ENCODE peak calls at places on chromosome 18, in four cellular contexts. One of them, this sample, is unnamed.

GRCh38 chr18:31666055-31666454 is 18.3 kb downstream of the B4GALT6 start:
- DNase-seq in astrocyte of the spinal cord: no peak
- DNase-seq in iPS DF 19.7: no peak
- DNase-seq in mesenteric fat pad: no peak
- DNase-seq in this sample: no peak

GRCh38 chr18:75378674-75379315 is 48.7 kb downstream of the SMIM21 start:
- DNase-seq in mesenteric fat pad: no peak
- DNase-seq in iPS DF 19.7: no peak
- DNase-seq in astrocyte of the spinal cord: no peak
- DNase-seq in this sample: no peak

GRCh38 chr18:68034293-68034692 is 517.8 kb upstream of the DSEL start:
- DNase-seq in astrocyte of the spinal cord: peak; percentile 4
- DNase-seq in iPS DF 19.7: no peak
- DNase-seq in mesenteric fat pad: no peak
- DNase-seq in this sample: no peak

GRCh38 chr18:62717059-62717849 is 1.9 kb downstream of the PHLPP1 start:
- DNase-seq in astrocyte of the spinal cord: peak; percentile 50
- DNase-seq in iPS DF 19.7: no peak
- DNase-seq in mesenteric fat pad: no peak
- DNase-seq in this sample: peak; percentile 5

GRCh38 chr18:68438983-68439382 is 275.9 kb downstream of the TMX3 start:
- DNase-seq in iPS DF 19.7: peak; percentile 25
- DNase-seq in mesenteric fat pad: no peak
- DNase-seq in astrocyte of the spinal cord: no peak
- DNase-seq in this sample: no peak

GRCh38 chr18:55844373-55844772 is 256.4 kb upstream of the TCF4 start:
- DNase-seq in mesenteric fat pad: no peak
- DNase-seq in iPS DF 19.7: no peak
- DNase-seq in astrocyte of the spinal cord: no peak
- DNase-seq in this sample: no peak

GRCh38 chr18:23927821-23928746 is 86.5 kb upstream of the TTC39C start:
- DNase-seq in mesenteric fat pad: no peak
- DNase-seq in astrocyte of the spinal cord: no peak
- DNase-seq in iPS DF 19.7: no peak
- DNase-seq in this sample: no peak

GRCh38 chr18:55779711-55780590 is 192.0 kb upstream of the TCF4 start:
- DNase-seq in mesenteric fat pad: no peak
- DNase-seq in astrocyte of the spinal cord: peak; percentile 19
- DNase-seq in iPS DF 19.7: no peak
- DNase-seq in this sample: no peak

GRCh38 chr18:11176416-11176815 is 27.0 kb upstream of the PIEZO2 start:
- DNase-seq in iPS DF 19.7: no peak
- DNase-seq in astrocyte of the spinal cord: peak; percentile 38
- DNase-seq in mesenteric fat pad: no peak
- DNase-seq in this sample: no peak

GRCh38 chr18:69659142-69659651 is 258.5 kb downstream of the DOK6 start:
- DNase-seq in iPS DF 19.7: no peak
- DNase-seq in astrocyte of the spinal cord: no peak
- DNase-seq in mesenteric fat pad: no peak
- DNase-seq in this sample: no peak

GRCh38 chr18:13471971-13472628 is 253.5 kb downstream of the LDLRAD4 start:
- DNase-seq in astrocyte of the spinal cord: no peak
- DNase-seq in mesenteric fat pad: no peak
- DNase-seq in iPS DF 19.7: no peak
- DNase-seq in this sample: no peak

GRCh38 chr18:28065031-28065792 is 111.7 kb downstream of the CDH2 start:
- DNase-seq in astrocyte of the spinal cord: peak; percentile 92
- DNase-seq in iPS DF 19.7: peak; percentile 17
- DNase-seq in mesenteric fat pad: no peak
- DNase-seq in this sample: no peak

GRCh38 chr18:48949606-48950535 is 894 bp downstream of the SMAD7 start:
- DNase-seq in iPS DF 19.7: no peak
- DNase-seq in mesenteric fat pad: no peak
- DNase-seq in astrocyte of the spinal cord: peak; percentile 53
- DNase-seq in this sample: no peak

GRCh38 chr18:68607852-68608251 is 107.1 kb downstream of the TMX3 start:
- DNase-seq in astrocyte of the spinal cord: no peak
- DNase-seq in mesenteric fat pad: no peak
- DNase-seq in iPS DF 19.7: no peak
- DNase-seq in this sample: no peak

GRCh38 chr18:50057009-50057408 is 137.9 kb downstream of the MYO5B start:
- DNase-seq in iPS DF 19.7: no peak
- DNase-seq in mesenteric fat pad: no peak
- DNase-seq in astrocyte of the spinal cord: no peak
- DNase-seq in this sample: no peak

GRCh38 chr18:59902180-59902992 is 2.6 kb downstream of the PMAIP1 start:
- DNase-seq in mesenteric fat pad: no peak
- DNase-seq in astrocyte of the spinal cord: peak; percentile 92
- DNase-seq in iPS DF 19.7: no peak
- DNase-seq in this sample: no peak

GRCh38 chr18:53715243-53715853 is 509.1 kb downstream of the MBD2 start:
- DNase-seq in mesenteric fat pad: no peak
- DNase-seq in iPS DF 19.7: no peak
- DNase-seq in astrocyte of the spinal cord: no peak
- DNase-seq in this sample: no peak

GRCh38 chr18:27473359-27473758 is 288.3 kb upstream of the CHST9 start:
- DNase-seq in iPS DF 19.7: no peak
- DNase-seq in mesenteric fat pad: no peak
- DNase-seq in astrocyte of the spinal cord: no peak
- DNase-seq in this sample: no peak

GRCh38 chr18:24421831-24422230 is 4.6 kb upstream of the IMPACT start:
- DNase-seq in iPS DF 19.7: no peak
- DNase-seq in mesenteric fat pad: no peak
- DNase-seq in astrocyte of the spinal cord: no peak
- DNase-seq in this sample: no peak

GRCh38 chr18:21740474-21740723 is 193 bp upstream of the MIB1 start:
- DNase-seq in mesenteric fat pad: peak; percentile 100
- DNase-seq in iPS DF 19.7: no peak
- DNase-seq in astrocyte of the spinal cord: no peak
- DNase-seq in this sample: peak; percentile 97

GRCh38 chr18:36578871-36579270 is 249.9 kb downstream of the TPGS2 start:
- DNase-seq in mesenteric fat pad: no peak
- DNase-seq in astrocyte of the spinal cord: peak; percentile 14
- DNase-seq in iPS DF 19.7: no peak
- DNase-seq in this sample: no peak

This sample was measured in stimulated activated naive CD4-positive, alpha-beta T cell.